ENCODE peak calls at places on chromosomes 11 and 22, in four cellular contexts. E, L, Z and G are unnamed samples.

GRCh38 chr11:33920838-33921613 is 29.1 kb upstream of the LMO2 start:
- DNase-seq in L (no peak), E (no peak), Z (no peak), G (no peak)

GRCh38 chr11:74094393-74094792 is 76.4 kb downstream of the C2CD3 start:
- DNase-seq in L (no peak), Z (no peak), E (no peak), G (no peak)

GRCh38 chr11:73384531-73384870 is 8.3 kb downstream of the RELT start:
- DNase-seq in L (no peak), E (no peak), Z (no peak), G (no peak)

GRCh38 chr11:134024420-134025085 is 44.3 kb upstream of the JAM3 start:
- DNase-seq in E (no peak), L (no peak), Z (peak), G (no peak)

GRCh38 chr11:22521226-22521625 is 104.4 kb downstream of the FANCF start:
- DNase-seq in E (no peak), Z (no peak), L (no peak), G (no peak)

GRCh38 chr22:50471197-50471847 is 3.5 kb downstream of the SBF1 start:
- DNase-seq in L (no peak), Z (no peak), E (no peak), G (peak)

GRCh38 chr11:71542856-71543743 is 5.1 kb upstream of the KRTAP5-9 start:
- DNase-seq in L (no peak), E (no peak), Z (peak), G (no peak)

GRCh38 chr11:134224710-134225662 is 515 bp downstream of the VPS26B start:
- DNase-seq in L (peak), E (no peak), Z (peak), G (peak)

GRCh38 chr11:40679276-40679675 is 780.2 kb downstream of the LRRC4C start:
- DNase-seq in L (no peak), Z (no peak), E (no peak), G (no peak)